ENCODE peak calls at places on chromosome 20, in five cellular contexts. E is CD4-positive, CD25-positive, alpha-beta regulatory T cell; F is brain microvascular endothelial cell; G is NCI-H1092 treated with DMSO at 0.1 percent for 48 hours; B is psoas muscle. R is an unnamed sample.
A peak's percentile ranks its signal among the peaks of the same experiment; 100 is the strongest.

GRCh38 chr20:36847009-36847709 is 28.8 kb upstream of the TLDC2 start:
- DNase-seq in E (no peak), F (peak; percentile 83), G (no peak), B (peak; percentile 83), R (no peak)

GRCh38 chr20:13648291-13648690 is 9.6 kb upstream of the TASP1 start:
- DNase-seq in E (no peak), F (no peak), G (no peak), B (no peak), R (no peak)

GRCh38 chr20:59455392-59456341 is 148.7 kb upstream of the PHACTR3 start:
- DNase-seq in E (no peak), F (no peak), G (no peak), B (peak; percentile 31), R (no peak)

GRCh38 chr20:8326899-8327298 is 194.8 kb downstream of the PLCB1 start:
- DNase-seq in E (no peak), F (no peak), G (no peak), B (no peak), R (no peak)

GRCh38 chr20:56826971-56827645 is 198.0 kb downstream of the TFAP2C start:
- DNase-seq in E (no peak), F (peak; percentile 12), G (no peak), B (peak; percentile 24), R (no peak)

GRCh38 chr20:2297352-2297717 is 1.5 kb downstream of the TGM3 start:
- DNase-seq in E (no peak), F (no peak), G (no peak), B (no peak), R (no peak)

GRCh38 chr20:41078329-41078728 is 49.7 kb downstream of the TOP1 start:
- DNase-seq in E (no peak), F (peak; percentile 62), G (no peak), B (no peak), R (peak; percentile 31)

GRCh38 chr20:20711413-20711812 is 1.0 kb downstream of the RALGAPA2 start:
- DNase-seq in E (peak; percentile 6), F (no peak), G (no peak), B (no peak), R (peak; percentile 11)

GRCh38 chr20:17854307-17854903 is 114.2 kb downstream of the SNX5 start:
- DNase-seq in E (no peak), F (peak; percentile 46), G (no peak), B (no peak), R (no peak)

GRCh38 chr20:44038681-44039123 is 124.0 kb downstream of the TOX2 start:
- DNase-seq in E (no peak), F (no peak), G (peak; percentile 83), B (no peak), R (no peak)

GRCh38 chr20:25525857-25526256 is 59.5 kb downstream of the NINL start:
- DNase-seq in E (no peak), F (peak; percentile 97), G (no peak), B (no peak), R (no peak)

GRCh38 chr20:23884136-23884770 is 4.7 kb upstream of the CST5 start:
- DNase-seq in E (no peak), F (no peak), G (no peak), B (no peak), R (no peak)

GRCh38 chr20:44424039-44424495 is 51.6 kb upstream of the TTPAL start:
- DNase-seq in E (no peak), F (no peak), G (no peak), B (no peak), R (no peak)

GRCh38 chr20:3646067-3646440 is 17.1 kb downstream of the GFRA4 start:
- DNase-seq in E (no peak), F (peak; percentile 53), G (no peak), B (no peak), R (no peak)

GRCh38 chr20:2538931-2539330 is 2.6 kb downstream of the TMC2 start:
- DNase-seq in E (no peak), F (no peak), G (no peak), B (no peak), R (no peak)

GRCh38 chr20:33648396-33649004 is 13.6 kb upstream of the C20orf144 start:
- DNase-seq in E (no peak), F (no peak), G (no peak), B (no peak), R (no peak)

GRCh38 chr20:40525356-40525755 is 163.7 kb downstream of the MAFB start:
- DNase-seq in E (no peak), F (peak; percentile 8), G (no peak), B (no peak), R (no peak)

GRCh38 chr20:13165203-13165602 is 55.9 kb upstream of the ISM1 start:
- DNase-seq in E (no peak), F (no peak), G (no peak), B (no peak), R (no peak)